ENCODE peak calls at places on chromosomes 4 and X, in six cellular contexts. D is activated naive CD4-positive, alpha-beta T cell treated with Interleukin-2 at 50 U/mL for 16 hours; S is HEK293T; L is activated CD4-positive, CD25-positive, alpha-beta regulatory T cell; C is HFFc6; Q is head of caudate nucleus. M is an unnamed sample.

GRCh38 chr4:4541040-4541631 is 712 bp downstream of the STX18 start:
- DNase-seq in D (peak; percentile 23), S (peak; percentile 28), L (no peak), C (peak; percentile 65), Q (no peak), M (peak; percentile 66)

GRCh38 chrX:39726810-39727209 is 370.9 kb downstream of the BCOR start:
- DNase-seq in D (no peak), S (no peak), L (no peak), C (peak; percentile 37), Q (no peak), M (no peak)

GRCh38 chrX:103685396-103685795 is 1.1 kb downstream of the MORF4L2 start:
- DNase-seq in D (no peak), S (no peak), L (no peak), C (no peak), Q (no peak), M (no peak)

GRCh38 chr4:9898596-9899345 is 117.3 kb downstream of the DRD5 start:
- DNase-seq in D (no peak), S (peak; percentile 55), L (no peak), C (no peak), Q (peak; percentile 49), M (no peak)

GRCh38 chr4:66688674-66689073 is 856.6 kb downstream of the CENPC start:
- DNase-seq in D (no peak), S (peak; percentile 10), L (no peak), C (peak; percentile 19), Q (no peak), M (peak; percentile 77)

GRCh38 chr4:3433138-3433869 is 8.5 kb upstream of the HGFAC start:
- DNase-seq in D (no peak), S (no peak), L (no peak), C (no peak), Q (no peak), M (no peak)

GRCh38 chr4:89981789-89982334 is 87.2 kb downstream of the MMRN1 start:
- DNase-seq in D (no peak), S (no peak), L (no peak), C (no peak), Q (no peak), M (no peak)

GRCh38 chrX:40964008-40964407 is 121.2 kb upstream of the USP9X start:
- DNase-seq in D (no peak), S (no peak), L (no peak), C (no peak), Q (no peak), M (no peak)

GRCh38 chr4:122764808-122765189 is 32.3 kb downstream of the BBS12 start:
- DNase-seq in D (no peak), S (no peak), L (no peak), C (peak; percentile 90), Q (no peak), M (peak; percentile 49)

GRCh38 chr4:102524691-102525090 is 23.5 kb downstream of the NFKB1 start:
- DNase-seq in D (no peak), S (no peak), L (no peak), C (no peak), Q (no peak), M (no peak)

GRCh38 chrX:71098302-71098701 is 2.7 kb downstream of the FOXO4 start:
- DNase-seq in D (peak; percentile 77), S (peak; percentile 55), L (peak; percentile 34), C (no peak), Q (peak; percentile 61), M (no peak)

M was measured in osteoblast.